ENCODE peak calls at places on chromosomes 6 and 20, in nine cellular contexts. V is activated naive CD8-positive, alpha-beta T cell treated with anti-CD3 and anti-CD28 coated beads, Interleukin-2, amount 10 ng/mL, durations not matched to agents 7 days and 5 days; R is iris pigment epithelial cell; Q is amniotic stem cell; L is naive thymus-derived CD8-positive, alpha-beta T cell; Y is type B pancreatic cell; E is choroid plexus epithelial cell; I is stimulated activated naive B cell treated with anti-CD40 and anti-IgM and Interleukin-4, amounts not matched to agents 10 μg/mL and 1 μg/mL and 100 μg/mL, for 72 hours; M is NAMALWA. J is an unnamed sample.

GRCh38 chr6:53873922-53874321 is 79.1 kb downstream of the LRRC1 start:
- DNase-seq in V (no peak), R (peak), Q (no peak), L (no peak), Y (no peak), E (peak), I (no peak), M (no peak), J (no peak)

GRCh38 chr6:53326372-53327016 is 22.3 kb downstream of the ELOVL5 start:
- DNase-seq in V (no peak), R (peak), Q (peak), L (no peak), Y (no peak), E (peak), I (no peak), M (no peak), J (no peak)

GRCh38 chr20:5657190-5657872 is 92.9 kb upstream of the SHLD1 start:
- DNase-seq in V (no peak), R (peak), Q (peak), L (no peak), Y (no peak), E (peak), I (no peak), M (no peak), J (no peak)

GRCh38 chr6:130600880-130601341 is 226.3 kb upstream of the SMLR1 start:
- DNase-seq in V (no peak), R (peak), Q (no peak), L (no peak), Y (no peak), E (peak), I (no peak), M (no peak), J (no peak)

GRCh38 chr20:12970372-12970821 is 38.4 kb upstream of the SPTLC3 start:
- DNase-seq in V (no peak), R (peak), Q (no peak), L (no peak), Y (no peak), E (peak), I (no peak), M (peak), J (no peak)

GRCh38 chr20:38673731-38674177 is 50.5 kb upstream of the SLC32A1 start:
- DNase-seq in V (no peak), R (peak), Q (no peak), L (no peak), Y (no peak), E (peak), I (no peak), M (no peak), J (no peak)

GRCh38 chr6:56814308-56814707 is 140.6 kb upstream of the BEND6 start:
- DNase-seq in V (no peak), R (no peak), Q (no peak), L (no peak), Y (no peak), E (no peak), I (no peak), M (peak), J (no peak)

GRCh38 chr20:31515072-31515774 is 981 bp downstream of the HM13 start:
- DNase-seq in V (no peak), R (no peak), Q (no peak), L (no peak), Y (no peak), E (no peak), I (no peak), M (no peak), J (no peak)